ENCODE peak calls at places on chromosomes 1 and 21, in nine cellular contexts. I, E, R, N, K, W, A, T and C are unnamed samples.

GRCh38 chr1:186442651-186443114 is 18.2 kb downstream of the PDC start:
- DNase-seq in W (no peak), R (no peak), I (no peak), A (no peak), E (no peak), N (no peak), K (peak; percentile 23), T (no peak), C (no peak)

GRCh38 chr1:163924041-163924440 is 602.3 kb downstream of the NUF2 start:
- DNase-seq in R (no peak), A (no peak), W (no peak), I (no peak), N (no peak), E (no peak), K (no peak), T (no peak), C (no peak)

GRCh38 chr1:15186846-15187151 is 33.3 kb downstream of the TMEM51 start:
- DNase-seq in W (peak; percentile 43), I (no peak), E (no peak), N (no peak), A (no peak), R (no peak), K (no peak), T (peak; percentile 54), C (no peak)

GRCh38 chr1:27491748-27492700 is 2.1 kb upstream of the WASF2 start:
- DNase-seq in N (peak; percentile 82), A (no peak), T (no peak), K (no peak), W (no peak), R (no peak), E (no peak), I (no peak), C (peak; percentile 78)

GRCh38 chr1:169048043-169048442 is 58.4 kb upstream of the ATP1B1 start:
- DNase-seq in I (no peak), N (no peak), T (no peak), K (no peak), E (no peak), W (no peak), A (no peak), R (no peak), C (no peak)

GRCh38 chr1:175221548-175222175 is 29.1 kb upstream of the KIAA0040 start:
- DNase-seq in R (no peak), N (peak; percentile 58), W (peak; percentile 60), E (no peak), I (no peak), A (no peak), K (peak; percentile 29), T (peak; percentile 66), C (no peak)

GRCh38 chr21:24259241-24259640 is 1348.0 kb downstream of the MRPL39 start:
- DNase-seq in A (no peak), N (no peak), T (no peak), E (no peak), K (peak; percentile 64), R (no peak), I (no peak), W (no peak), C (no peak)

GRCh38 chr1:87368907-87369306 is 40.2 kb downstream of the LMO4 start:
- DNase-seq in W (no peak), A (no peak), T (no peak), I (no peak), K (no peak), N (no peak), R (no peak), E (no peak), C (no peak)

GRCh38 chr1:248918126-248918525 is 12.1 kb downstream of the PGBD2 start:
- DNase-seq in A (no peak), I (no peak), N (no peak), T (no peak), K (no peak), R (no peak), W (no peak), E (no peak), C (no peak)

GRCh38 chr21:42193721-42194120 is 25.2 kb upstream of the ABCG1 start:
- DNase-seq in K (peak; percentile 9), A (no peak), T (no peak), I (no peak), W (no peak), E (no peak), R (no peak), N (no peak), C (no peak)

GRCh38 chr1:73910466-73910865 is 287.5 kb downstream of the LRRIQ3 start:
- DNase-seq in R (no peak), N (no peak), K (no peak), I (no peak), W (no peak), A (no peak), T (no peak), E (no peak), C (no peak)

GRCh38 chr21:29376556-29376955 is 77.8 kb downstream of the BACH1 start:
- DNase-seq in K (peak; percentile 59), I (no peak), W (peak; percentile 70), R (peak; percentile 26), T (peak; percentile 69), A (peak; percentile 12), N (peak; percentile 54), E (peak; percentile 45), C (no peak)

GRCh38 chr21:45073301-45074047 is 906 bp upstream of the ADARB1 start:
- DNase-seq in K (peak; percentile 70), R (no peak), I (no peak), T (peak; percentile 71), E (no peak), N (peak; percentile 72), W (peak; percentile 66), A (no peak), C (no peak)

GRCh38 chr1:226677121-226678020 is 61.7 kb downstream of the ITPKB start:
- DNase-seq in A (peak; percentile 55), I (peak; percentile 76), T (no peak), R (peak; percentile 78), K (peak; percentile 99), E (peak; percentile 74), N (peak; percentile 88), W (no peak), C (peak; percentile 93)

GRCh38 chr1:156445789-156446263 is 54.7 kb downstream of the MEF2D start:
- DNase-seq in W (peak; percentile 89), N (peak; percentile 91), A (peak; percentile 71), I (peak; percentile 82), R (peak; percentile 69), K (peak; percentile 96), T (peak; percentile 87), E (peak; percentile 73), C (peak; percentile 93)

GRCh38 chr21:42564561-42564971 is 50.9 kb downstream of the SLC37A1 start:
- DNase-seq in I (no peak), N (no peak), W (no peak), T (peak; percentile 64), E (no peak), K (no peak), R (no peak), A (no peak), C (peak; percentile 71)

GRCh38 chr1:236150291-236150940 is 8.1 kb downstream of the GPR137B start:
- DNase-seq in N (peak; percentile 24), A (no peak), E (no peak), T (no peak), W (no peak), K (no peak), I (no peak), R (no peak), C (no peak)

GRCh38 chr21:44454747-44455523 is at the start of gene LRRC3:
- DNase-seq in A (peak; percentile 71), K (peak; percentile 86), I (peak; percentile 59), T (peak; percentile 96), R (peak; percentile 67), E (peak; percentile 71), N (peak; percentile 95), W (peak; percentile 99), C (peak; percentile 96)

GRCh38 chr1:168688679-168689657 is 40.0 kb downstream of the DPT start:
- DNase-seq in R (no peak), N (no peak), K (no peak), W (no peak), A (no peak), T (no peak), E (no peak), I (no peak), C (no peak)

GRCh38 chr1:52385376-52385775 is 18.8 kb downstream of the ORC1 start:
- DNase-seq in R (no peak), K (no peak), I (no peak), T (no peak), W (no peak), E (no peak), N (no peak), A (no peak), C (no peak)

GRCh38 chr1:7127322-7128050 is 342.2 kb downstream of the CAMTA1 start:
- DNase-seq in I (no peak), R (no peak), K (no peak), W (peak; percentile 1), A (no peak), T (no peak), E (no peak), N (no peak), C (no peak)

GRCh38 chr1:66831529-66832239 is 30.6 kb upstream of the INSL5 start:
- DNase-seq in W (no peak), A (no peak), T (no peak), K (no peak), R (no peak), I (no peak), N (no peak), E (no peak), C (no peak)

GRCh38 chr1:114558548-114558947 is 22.9 kb downstream of the BCAS2 start:
- DNase-seq in N (no peak), R (peak; percentile 14), I (no peak), A (no peak), T (no peak), E (no peak), K (peak; percentile 29), W (peak; percentile 13), C (no peak)

GRCh38 chr1:170765712-170766330 is 101.9 kb downstream of the PRRX1 start:
- DNase-seq in N (no peak), A (no peak), I (no peak), T (no peak), K (peak; percentile 46), W (peak; percentile 13), R (no peak), E (no peak), C (no peak)

GRCh38 chr1:5882367-5883128 is 109.7 kb downstream of the NPHP4 start:
- DNase-seq in W (no peak), N (peak; percentile 38), E (no peak), R (no peak), K (no peak), I (no peak), A (no peak), T (no peak), C (no peak)

GRCh38 chr1:54849219-54850081 is 37.5 kb downstream of the DHCR24 start:
- DNase-seq in I (no peak), A (no peak), K (no peak), N (no peak), E (no peak), T (peak; percentile 38), R (no peak), W (no peak), C (no peak)

GRCh38 chr1:237038211-237038610 is 3.8 kb upstream of the RYR2 start:
- DNase-seq in K (no peak), A (no peak), W (no peak), E (no peak), N (no peak), T (no peak), I (no peak), R (no peak), C (no peak)

GRCh38 chr21:37737497-37737896 is 178.8 kb downstream of the KCNJ6 start:
- DNase-seq in E (no peak), R (no peak), K (no peak), I (no peak), A (no peak), T (no peak), W (no peak), N (no peak), C (no peak)

GRCh38 chr21:45129231-45129923 is 55.0 kb downstream of the ADARB1 start:
- DNase-seq in R (no peak), E (no peak), T (no peak), I (no peak), K (peak; percentile 81), W (no peak), N (peak; percentile 85), A (no peak), C (peak; percentile 82)

GRCh38 chr1:17640411-17640810 is 100.9 kb downstream of the ARHGEF10L start:
- DNase-seq in T (no peak), A (no peak), N (no peak), W (no peak), R (no peak), E (no peak), I (no peak), K (no peak), C (no peak)

GRCh38 chr1:230730979-230731378 is 16.2 kb upstream of the CAPN9 start:
- DNase-seq in I (no peak), E (no peak), A (no peak), N (no peak), W (no peak), K (no peak), R (no peak), T (no peak), C (no peak)